ENCODE peak calls at places on chromosomes 1 and 21, in nine cellular contexts. L is esophagus squamous epithelium, Q is uterus, M is breast epithelium, N is A549, Z is endodermal cell, C is tibial artery, R is HepG2, T is cardiac muscle cell. H is an unnamed sample.
A peak's percentile ranks its signal among the peaks of the same experiment; 100 is the strongest.

GRCh38 chr1:211687462-211688215 is 12.2 kb upstream of the NEK2 start:
- DNase-seq in L (no peak), Q (no peak), M (no peak), N (no peak), Z (no peak), C (no peak), R (no peak), T (no peak), H (no peak)

GRCh38 chr1:110425611-110426152 is 18.2 kb upstream of the LAMTOR5 start:
- DNase-seq in L (no peak), Q (no peak), M (no peak), N (no peak), Z (no peak), C (peak; percentile 68), R (no peak), T (no peak), H (no peak)

GRCh38 chr21:33569986-33570385 is 18.5 kb downstream of the DONSON start:
- DNase-seq in L (no peak), Q (no peak), M (no peak), N (no peak), Z (no peak), C (no peak), R (no peak), T (no peak), H (no peak)

GRCh38 chr1:97379387-97380075 is 541.3 kb downstream of the DPYD start:
- DNase-seq in L (no peak), Q (no peak), M (no peak), N (no peak), Z (no peak), C (no peak), R (no peak), T (peak; percentile 76), H (no peak)

GRCh38 chr1:10965621-10966226 is 46.7 kb upstream of the TARDBP start:
- DNase-seq in L (no peak), Q (no peak), M (no peak), N (no peak), Z (peak; percentile 38), C (no peak), R (no peak), T (peak; percentile 42), H (peak; percentile 15)

GRCh38 chr1:40974945-40975344 is 4.6 kb upstream of the CTPS1 start:
- DNase-seq in L (no peak), Q (no peak), M (no peak), N (no peak), Z (no peak), C (peak; percentile 28), R (no peak), T (no peak), H (no peak)

GRCh38 chr1:166029196-166029965 is 137.4 kb downstream of the FAM78B start:
- DNase-seq in L (no peak), Q (no peak), M (no peak), N (no peak), Z (no peak), C (no peak), R (no peak), T (no peak), H (no peak)

GRCh38 chr1:218304281-218305039 is 19.4 kb downstream of the RRP15 start:
- DNase-seq in L (no peak), Q (no peak), M (no peak), N (no peak), Z (peak; percentile 55), C (no peak), R (no peak), T (peak; percentile 64), H (no peak)

GRCh38 chr1:165259706-165260105 is 96.8 kb downstream of the LMX1A start:
- DNase-seq in L (no peak), Q (no peak), M (no peak), N (no peak), Z (no peak), C (no peak), R (no peak), T (no peak), H (no peak)

GRCh38 chr1:5742801-5743200 is 249.4 kb downstream of the NPHP4 start:
- DNase-seq in L (no peak), Q (no peak), M (no peak), N (no peak), Z (no peak), C (peak; percentile 61), R (no peak), T (no peak), H (no peak)
- H3K9me3 ChIP-seq in L (no peaks in the 10 kb centered on the region), Q (no peaks in the 10 kb centered on the region), M (no peaks in the 10 kb centered on the region), N (no peaks in the 10 kb centered on the region), Z (no peaks in the 10 kb centered on the region), C (no peaks in the 10 kb centered on the region), R (no peaks in the 10 kb centered on the region), T (no peaks in the 10 kb centered on the region), H (no peaks in the 10 kb centered on the region)

GRCh38 chr1:198072177-198072576 is 84.6 kb upstream of the NEK7 start:
- DNase-seq in L (no peak), Q (no peak), M (no peak), N (no peak), Z (no peak), C (no peak), R (no peak), T (peak; percentile 37), H (no peak)
- TF ChIP-seq CTCF in L (no peak), Q (no peak), M (no peak), N (no peak), Z (peak; percentile 62), C (no peak), R (peak; percentile 38), T (peak; percentile 41), H (no peak)

GRCh38 chr21:38838598-38839369 is 33.1 kb downstream of the ETS2 start:
- DNase-seq in L (no peak), Q (no peak), M (no peak), N (no peak), Z (no peak), C (no peak), R (no peak), T (no peak), H (no peak)
- H3K9me3 ChIP-seq in L (no peaks in the 10 kb centered on the region), Q (no peaks in the 10 kb centered on the region), M (no peaks in the 10 kb centered on the region), N (peaks cover 6% of the 10 kb centered on the region), Z (no peaks in the 10 kb centered on the region), C (no peaks in the 10 kb centered on the region), R (peaks cover 5% of the 10 kb centered on the region), T (no peaks in the 10 kb centered on the region), H (no peaks in the 10 kb centered on the region)

GRCh38 chr1:62294211-62294610 is 25.0 kb downstream of the KANK4 start:
- DNase-seq in L (no peak), Q (no peak), M (no peak), N (peak; percentile 22), Z (peak; percentile 82), C (no peak), R (peak; percentile 40), T (peak; percentile 17), H (no peak)
- TF ChIP-seq CTCF in L (peak; percentile 13), Q (no peak), M (no peak), N (no peak), Z (peak; percentile 58), C (no peak), R (peak; percentile 57), T (peak; percentile 29), H (no peak)

H was measured in CD4-positive, alpha-beta T cell.